ENCODE peak calls at places on chromosomes 2 and 18, in seven cellular contexts. S is suprapubic skin, M is HepG2, F is A549, P is IMR-90, I is breast epithelium, O is adrenal gland. V is an unnamed sample.

GRCh38 chr2:13091463-13091862 is 374.7 kb downstream of the TRIB2 start:
- DNase-seq in I (no peak), O (no peak), S (no peak), F (no peak), M (no peak), P (peak; percentile 2), V (no peak)

GRCh38 chr2:234998404-234999211 is 46.8 kb downstream of the SH3BP4 start:
- DNase-seq in O (no peak), M (peak; percentile 89), F (no peak), P (no peak), S (no peak), I (no peak), V (no peak)

GRCh38 chr2:20634430-20635095 is 16.3 kb downstream of the HS1BP3 start:
- DNase-seq in O (no peak), I (peak; percentile 71), F (no peak), P (peak; percentile 72), S (no peak), M (no peak), V (no peak)

GRCh38 chr2:44016282-44016681 is 20.5 kb upstream of the LRPPRC start:
- DNase-seq in S (no peak), M (peak; percentile 62), I (no peak), F (peak; percentile 46), P (peak; percentile 61), O (peak; percentile 54), V (no peak)

GRCh38 chr18:29181151-29181901 is 1004.4 kb upstream of the CDH2 start:
- DNase-seq in P (peak; percentile 98), M (no peak), O (peak; percentile 25), S (no peak), I (no peak), F (peak; percentile 15), V (no peak)

GRCh38 chr2:127659408-127660290 is 13.7 kb downstream of the GPR17 start:
- DNase-seq in O (no peak), S (peak; percentile 59), M (no peak), I (no peak), F (no peak), P (no peak), V (no peak)

GRCh38 chr18:46474487-46475366 is 182.3 kb downstream of the LOXHD1 start:
- DNase-seq in O (no peak), I (no peak), S (peak; percentile 38), P (no peak), F (no peak), M (no peak), V (no peak)

GRCh38 chr18:76443519-76444435 is 51.3 kb downstream of the ZNF516 start:
- DNase-seq in S (no peak), F (no peak), P (no peak), I (no peak), M (no peak), O (no peak), V (no peak)

GRCh38 chr18:3213231-3214059 is 6.3 kb downstream of the MYOM1 start:
- DNase-seq in F (no peak), P (no peak), S (no peak), M (no peak), I (no peak), O (no peak), V (no peak)

GRCh38 chr2:11743531-11743815 is 3.0 kb upstream of the LPIN1 start:
- DNase-seq in I (no peak), F (no peak), M (no peak), O (no peak), P (no peak), S (no peak), V (no peak)

GRCh38 chr18:42959528-42959927 is 156.0 kb downstream of the RIT2 start:
- DNase-seq in S (no peak), O (no peak), F (no peak), I (no peak), P (no peak), M (no peak), V (no peak)

GRCh38 chr18:26574958-26575864 is 26.9 kb upstream of the KCTD1 start:
- DNase-seq in M (peak; percentile 52), F (peak; percentile 96), O (peak; percentile 48), S (no peak), P (peak; percentile 46), I (peak; percentile 60), V (no peak)

GRCh38 chr2:33135645-33136044 is 188.9 kb downstream of the LTBP1 start:
- DNase-seq in O (no peak), F (no peak), S (no peak), P (peak; percentile 52), M (no peak), I (no peak), V (no peak)

GRCh38 chr2:77418537-77418936 is 103.6 kb downstream of the LRRTM4 start:
- DNase-seq in O (no peak), S (no peak), M (no peak), I (no peak), F (no peak), P (no peak), V (no peak)

GRCh38 chr2:177332041-177332991 is 60.3 kb upstream of the AGPS start:
- DNase-seq in F (peak; percentile 69), S (no peak), M (peak; percentile 74), O (peak; percentile 59), I (no peak), P (peak; percentile 83), V (no peak)

GRCh38 chr2:17626986-17627385 is 86.5 kb downstream of the VSNL1 start:
- DNase-seq in I (no peak), S (no peak), F (no peak), O (no peak), P (no peak), M (no peak), V (no peak)

GRCh38 chr2:108189316-108189715 is 50.5 kb upstream of the SULT1C3 start:
- DNase-seq in F (peak; percentile 28), P (no peak), I (no peak), M (no peak), O (no peak), S (no peak), V (no peak)

GRCh38 chr2:233841183-233841582 is 13.2 kb downstream of the HJURP start:
- DNase-seq in M (no peak), I (no peak), S (no peak), P (no peak), F (no peak), O (no peak), V (no peak)

GRCh38 chr2:197613509-197613987 is 61.8 kb downstream of the RFTN2 start:
- DNase-seq in P (peak; percentile 13), F (peak; percentile 40), S (no peak), O (no peak), I (no peak), M (peak; percentile 99), V (no peak)

GRCh38 chr18:9348079-9348671 is 13.6 kb downstream of the TWSG1 start:
- DNase-seq in S (no peak), I (no peak), F (no peak), P (peak; percentile 54), O (no peak), M (no peak), V (no peak)

GRCh38 chr2:451495-451894 is 163.6 kb upstream of the ALKAL2 start:
- DNase-seq in F (no peak), I (no peak), M (no peak), P (no peak), S (no peak), O (no peak), V (no peak)

GRCh38 chr18:3012306-3012919 is 531 bp downstream of the LPIN2 start:
- DNase-seq in S (peak; percentile 73), F (peak; percentile 7), O (peak; percentile 62), M (no peak), P (peak; percentile 20), I (peak; percentile 57), V (peak; percentile 74)

GRCh38 chr2:235255716-235256115 is 238.1 kb upstream of the AGAP1 start:
- DNase-seq in F (no peak), O (no peak), S (no peak), P (no peak), I (no peak), M (no peak), V (no peak)

GRCh38 chr2:191638079-191638801 is 39.7 kb upstream of the NABP1 start:
- DNase-seq in S (no peak), F (no peak), O (no peak), P (no peak), I (no peak), M (peak; percentile 68), V (no peak)

GRCh38 chr18:6857305-6857704 is 127.8 kb downstream of the ARHGAP28 start:
- DNase-seq in F (no peak), S (no peak), I (no peak), P (peak; percentile 86), O (no peak), M (no peak), V (no peak)

DNA sequence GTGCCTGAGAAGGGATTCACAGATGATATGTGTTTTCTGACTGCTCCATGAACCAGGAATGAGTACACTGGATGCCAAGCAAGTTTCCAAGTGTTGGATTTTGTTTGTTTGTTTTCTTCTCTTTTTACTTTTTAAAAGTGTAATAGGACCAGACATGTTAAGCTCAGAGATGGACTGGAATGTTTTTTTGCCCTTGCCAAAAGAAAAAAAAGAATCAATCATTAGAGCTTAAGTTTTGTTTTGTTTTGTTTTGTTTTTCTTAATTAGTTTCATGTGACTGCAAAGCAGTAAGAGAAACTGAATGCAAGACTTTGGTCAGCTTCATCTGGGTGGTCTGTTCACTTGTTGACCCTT is 42.5 kb upstream of the SLC1A4 start:
- DNase-seq in M (no peak), P (no peak), S (no peak), I (no peak), O (no peak), F (no peak), V (no peak)
- H3K4me1 ChIP-seq in M (peaks cover 74% of the 10 kb centered on the region), P (peaks cover 13% of the 10 kb centered on the region), S (peaks cover 75% of the 10 kb centered on the region), I (no peaks in the 10 kb centered on the region), O (no peaks in the 10 kb centered on the region), F (peaks cover 43% of the 10 kb centered on the region), V (no peaks in the 10 kb centered on the region)

DNA sequence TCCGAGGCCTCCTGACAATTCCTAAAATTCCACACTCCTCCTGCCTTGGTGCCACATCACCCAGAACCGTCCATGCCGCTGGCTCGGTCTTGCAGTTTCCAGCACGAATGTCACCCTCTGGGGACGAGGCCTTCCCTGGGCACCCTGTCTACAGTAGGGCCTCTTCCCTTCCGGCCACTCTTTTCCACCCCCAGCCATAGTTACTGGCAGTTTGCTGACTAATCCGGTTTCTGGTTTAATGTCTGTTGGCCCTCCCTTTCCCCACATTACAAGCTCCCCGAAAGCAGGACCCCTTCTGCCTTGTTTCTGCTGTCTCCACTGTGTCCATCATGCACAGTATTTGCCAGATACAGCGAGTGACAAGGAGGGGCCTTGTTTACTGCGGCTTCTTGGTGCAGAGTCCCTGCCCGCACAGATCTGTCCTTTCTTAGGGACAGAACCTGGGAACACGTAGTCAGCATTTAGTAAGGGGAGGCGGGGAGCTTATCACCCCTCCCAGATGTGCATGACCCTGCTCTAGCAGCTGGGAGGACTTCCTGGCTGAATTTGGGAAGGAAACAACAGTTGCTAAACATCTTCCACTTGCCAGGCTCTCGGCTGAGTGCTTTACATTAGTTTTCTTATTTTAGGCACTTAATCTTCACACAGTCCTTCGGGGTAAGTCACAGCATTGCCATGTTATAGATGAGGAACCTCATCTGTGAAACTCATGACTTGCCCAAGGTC is 23.6 kb upstream of the CATIP start:
- DNase-seq in M (no peak), S (no peak), O (no peak), F (no peak), I (no peak), P (no peak), V (no peak)
- TF ChIP-seq POLR2A in M (no peak), S (no peak), O (peak; percentile 13), F (no peak), I (no peak), P (no peak), V (no peak)

GRCh38 chr2:149076863-149077412 is 38.4 kb downstream of the LYPD6B start:
- DNase-seq in S (no peak), F (no peak), O (no peak), I (no peak), M (no peak), P (no peak), V (no peak)
- H3K4me1 ChIP-seq in S (peaks cover 21% of the 10 kb centered on the region), F (no peaks in the 10 kb centered on the region), O (no peaks in the 10 kb centered on the region), I (no peaks in the 10 kb centered on the region), M (no peaks in the 10 kb centered on the region), P (peaks cover 3% of the 10 kb centered on the region), V (no peaks in the 10 kb centered on the region)

GRCh38 chr2:174248187-174248997 is at the start of gene OLA1:
- DNase-seq in M (peak; percentile 90), F (peak; percentile 95), P (peak; percentile 90), S (peak; percentile 96), I (peak; percentile 92), O (peak; percentile 96), V (peak; percentile 91)
- TF ChIP-seq POLR2A in M (peak; percentile 98), F (peak; percentile 94), P (peak; percentile 39), S (peak; percentile 73), I (peak; percentile 65), O (peak; percentile 74), V (peak; percentile 19)